ENCODE peak calls at places on chromosome 18, in nine cellular contexts. E, O, K, T, W, A, S, U and Y are unnamed samples. For H3K9me3, the result is how much of the 10 kb centered on the place peaks cover.

GRCh38 chr18:30034818-30035217 is 1007.7 kb downstream of the DSC3 start:
- DNase-seq in E (no peak), O (no peak), K (no peak), T (no peak), W (no peak), A (no peak), S (no peak), U (no peak), Y (no peak)

GRCh38 chr18:10949655-10950054 is 199.7 kb downstream of the PIEZO2 start:
- DNase-seq in E (no peak), O (no peak), K (no peak), T (no peak), W (no peak), A (no peak), S (no peak), U (no peak), Y (no peak)

GRCh38 chr18:49023938-49024341 is 73.2 kb upstream of the SMAD7 start:
- DNase-seq in E (no peak), O (no peak), K (peak), T (no peak), W (no peak), A (no peak), S (no peak), U (no peak), Y (no peak)

GRCh38 chr18:59096098-59096779 is 43.4 kb upstream of the SEC11C start:
- DNase-seq in E (no peak), O (no peak), K (no peak), T (no peak), W (no peak), A (no peak), S (no peak), U (no peak), Y (no peak)

GRCh38 chr18:24089626-24090337 is 49.1 kb upstream of the CABYR start:
- DNase-seq in E (no peak), O (no peak), K (no peak), T (no peak), W (no peak), A (no peak), S (no peak), U (no peak), Y (no peak)

GRCh38 chr18:63292844-63293683 is 26.5 kb downstream of the BCL2 start:
- DNase-seq in E (no peak), O (no peak), K (no peak), T (no peak), W (no peak), A (no peak), S (no peak), U (no peak), Y (no peak)

GRCh38 chr18:62420513-62421209 is 95.6 kb downstream of the TNFRSF11A start:
- DNase-seq in E (no peak), O (no peak), K (peak), T (no peak), W (no peak), A (no peak), S (no peak), U (peak), Y (peak)

GRCh38 chr18:52569492-52569891 is 229.5 kb downstream of the DCC start:
- DNase-seq in E (no peak), O (no peak), K (no peak), T (no peak), W (no peak), A (no peak), S (no peak), U (peak), Y (no peak)

GRCh38 chr18:63247506-63248394 is 71.8 kb downstream of the BCL2 start:
- DNase-seq in E (no peak), O (no peak), K (no peak), T (no peak), W (no peak), A (no peak), S (no peak), U (no peak), Y (no peak)

GRCh38 chr18:54392621-54393023 is 34.9 kb downstream of the C18orf54 start:
- DNase-seq in E (peak), O (no peak), K (no peak), T (peak), W (no peak), A (no peak), S (no peak), U (peak), Y (no peak)

GRCh38 chr18:8778824-8779223 is 73.5 kb downstream of the MTCL1 start:
- DNase-seq in E (no peak), O (no peak), K (peak), T (no peak), W (no peak), A (no peak), S (no peak), U (no peak), Y (no peak)

GRCh38 chr18:50982802-50983179 is 15.0 kb downstream of the ELAC1 start:
- DNase-seq in E (no peak), O (no peak), K (no peak), T (no peak), W (no peak), A (no peak), S (no peak), U (no peak), Y (no peak)

GRCh38 chr18:25348361-25349130 is 3.4 kb downstream of the ZNF521 start:
- DNase-seq in E (no peak), O (no peak), K (no peak), T (no peak), W (no peak), A (no peak), S (no peak), U (no peak), Y (no peak)

GRCh38 chr18:55968550-55968949 is 380.6 kb upstream of the TCF4 start:
- DNase-seq in E (no peak), O (no peak), K (no peak), T (no peak), W (no peak), A (no peak), S (no peak), U (no peak), Y (no peak)

GRCh38 chr18:79420033-79420745 is 24.5 kb downstream of the NFATC1 start:
- DNase-seq in E (no peak), O (no peak), K (no peak), T (peak), W (no peak), A (no peak), S (no peak), U (no peak), Y (no peak)

GRCh38 chr18:48127546-48128105 is 197.2 kb upstream of the SMAD2 start:
- DNase-seq in E (no peak), O (no peak), K (no peak), T (no peak), W (no peak), A (no peak), S (no peak), U (no peak), Y (no peak)

GRCh38 chr18:63869374-63869773 is 18.1 kb upstream of the SERPINB2 start:
- DNase-seq in E (no peak), O (no peak), K (no peak), T (no peak), W (no peak), A (no peak), S (no peak), U (no peak), Y (no peak)

GRCh38 chr18:76670564-76671288 is 151.6 kb upstream of the ZNF236 start:
- DNase-seq in E (no peak), O (no peak), K (no peak), T (no peak), W (no peak), A (no peak), S (no peak), U (no peak), Y (no peak)

GRCh38 chr18:23191952-23192662 is 56.8 kb downstream of the CABLES1 start:
- DNase-seq in E (no peak), O (no peak), K (peak), T (no peak), W (peak), A (peak), S (peak), U (no peak), Y (no peak)

GRCh38 chr18:44973282-44973681 is 292.6 kb downstream of the SETBP1 start:
- DNase-seq in E (no peak), O (no peak), K (no peak), T (no peak), W (no peak), A (no peak), S (no peak), U (peak), Y (no peak)

GRCh38 chr18:830315-830901 is 18.4 kb upstream of the YES1 start:
- DNase-seq in E (peak), O (no peak), K (no peak), T (no peak), W (no peak), A (no peak), S (peak), U (no peak), Y (no peak)

GRCh38 chr18:8478166-8478967 is 130.9 kb upstream of the RAB12 start:
- DNase-seq in E (peak), O (peak), K (peak), T (peak), W (peak), A (peak), S (peak), U (peak), Y (peak)

GRCh38 chr18:78783564-78783960 is 196.1 kb upstream of the SALL3 start:
- DNase-seq in E (no peak), O (peak), K (no peak), T (no peak), W (no peak), A (no peak), S (no peak), U (no peak), Y (no peak)

GRCh38 chr18:26540041-26540628 is 8.2 kb downstream of the KCTD1 start:
- DNase-seq in E (no peak), O (no peak), K (no peak), T (no peak), W (no peak), A (no peak), S (no peak), U (peak), Y (no peak)

DNA sequence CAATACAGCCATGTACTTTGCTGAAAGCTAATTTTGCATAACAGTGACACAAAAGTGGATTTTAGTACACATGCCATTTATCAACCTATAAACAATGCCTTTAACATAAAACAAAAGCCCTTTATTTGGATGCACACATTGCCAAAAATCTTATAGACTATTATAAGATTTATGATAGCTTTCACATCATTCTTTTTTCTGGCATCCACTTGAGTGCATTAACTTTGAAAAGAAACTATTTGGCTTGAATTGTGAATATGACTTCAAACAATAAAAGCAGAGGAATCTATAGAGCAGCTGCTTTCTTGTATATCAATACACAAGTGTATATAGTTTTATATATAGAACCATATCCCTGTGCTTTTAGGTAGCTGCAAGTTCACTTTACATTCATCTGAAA is 577.4 kb downstream of the CBLN2 start:
- DNase-seq in E (peak), O (no peak), K (no peak), T (no peak), W (no peak), A (no peak), S (no peak), U (no peak), Y (no peak)
- H3K9me3 ChIP-seq in E (under half), O (under half), K (under half), T (under half), W (half or more), A (under half), S (under half), U (under half), Y (under half)

GRCh38 chr18:6044319-6044718 is 149.0 kb upstream of the TMEM200C start:
- DNase-seq in E (no peak), O (no peak), K (no peak), T (no peak), W (no peak), A (no peak), S (no peak), U (no peak), Y (no peak)
- H3K9me3 ChIP-seq in E (under half), O (under half), K (under half), T (under half), W (under half), A (under half), S (under half), U (under half), Y (under half)

GRCh38 chr18:43719264-43719795 is 442.0 kb upstream of the SYT4 start:
- DNase-seq in E (no peak), O (no peak), K (no peak), T (no peak), W (no peak), A (no peak), S (no peak), U (no peak), Y (no peak)

GRCh38 chr18:43710135-43710534 is 432.8 kb upstream of the SYT4 start:
- DNase-seq in E (no peak), O (no peak), K (no peak), T (no peak), W (no peak), A (no peak), S (no peak), U (no peak), Y (no peak)

GRCh38 chr18:43720036-43720435 is 442.7 kb upstream of the SYT4 start:
- DNase-seq in E (no peak), O (no peak), K (no peak), T (no peak), W (no peak), A (no peak), S (no peak), U (no peak), Y (no peak)

GRCh38 chr18:43714346-43715010 is 437.2 kb upstream of the SYT4 start:
- DNase-seq in E (no peak), O (no peak), K (no peak), T (no peak), W (no peak), A (no peak), S (no peak), U (no peak), Y (no peak)
- H3K9me3 ChIP-seq in E (under half), O (under half), K (under half), T (under half), W (under half), A (under half), S (under half), U (under half), Y (under half)

DNA sequence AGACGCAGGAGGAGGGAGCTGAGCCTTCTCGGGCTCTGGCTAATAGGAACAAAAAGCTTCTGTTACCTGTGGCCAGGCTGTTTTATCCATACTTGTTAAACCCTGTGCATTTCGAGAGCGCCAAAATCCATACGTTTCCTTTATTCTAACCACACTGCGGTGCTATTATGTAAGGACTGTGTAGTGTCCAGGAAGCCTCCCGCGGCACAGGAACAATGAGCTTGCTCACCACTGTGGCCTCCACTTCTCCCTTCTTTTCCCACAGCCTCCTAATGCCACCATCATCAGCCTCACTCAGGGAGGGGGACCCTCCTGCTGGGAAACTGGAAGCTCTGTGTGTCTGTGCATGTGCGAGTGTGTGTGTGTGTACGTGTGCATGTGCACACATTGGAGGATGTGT is 268.5 kb downstream of the HAUS1 start:
- DNase-seq in E (no peak), O (no peak), K (no peak), T (no peak), W (no peak), A (no peak), S (no peak), U (no peak), Y (no peak)
- H3K9me3 ChIP-seq in E (under half), O (under half), K (under half), T (under half), W (under half), A (under half), S (under half), U (under half), Y (under half)

GRCh38 chr18:72324677-72325076 is 219.5 kb downstream of the CBLN2 start:
- DNase-seq in E (no peak), O (no peak), K (no peak), T (no peak), W (no peak), A (no peak), S (no peak), U (no peak), Y (no peak)
- H3K9me3 ChIP-seq in E (under half), O (under half), K (under half), T (under half), W (under half), A (under half), S (under half), U (under half), Y (under half)

DNA sequence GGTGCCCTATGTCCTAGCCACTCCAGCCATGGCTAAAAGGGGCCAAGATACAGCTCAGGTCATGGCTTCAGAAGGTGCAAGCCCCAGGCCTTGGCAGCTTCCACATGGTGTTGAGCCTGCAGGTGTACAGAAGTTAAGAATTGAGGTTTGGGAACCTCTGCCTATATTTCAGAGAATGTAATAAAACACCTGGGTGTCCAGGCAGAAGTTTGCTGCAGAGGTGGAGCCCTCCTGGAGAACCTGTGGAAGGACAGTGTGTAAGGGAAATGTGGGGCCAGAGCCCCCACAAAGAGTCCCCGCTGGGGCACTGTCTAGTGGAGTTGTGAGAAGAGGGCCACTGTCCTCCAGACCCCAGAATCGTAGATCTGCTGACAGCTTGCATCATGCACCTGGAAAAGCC is 74.1 kb downstream of the SMIM21 start:
- DNase-seq in E (no peak), O (no peak), K (no peak), T (no peak), W (no peak), A (no peak), S (no peak), U (no peak), Y (no peak)
- H3K9me3 ChIP-seq in E (under half), O (under half), K (under half), T (under half), W (under half), A (under half), S (under half), U (under half), Y (under half)

DNA sequence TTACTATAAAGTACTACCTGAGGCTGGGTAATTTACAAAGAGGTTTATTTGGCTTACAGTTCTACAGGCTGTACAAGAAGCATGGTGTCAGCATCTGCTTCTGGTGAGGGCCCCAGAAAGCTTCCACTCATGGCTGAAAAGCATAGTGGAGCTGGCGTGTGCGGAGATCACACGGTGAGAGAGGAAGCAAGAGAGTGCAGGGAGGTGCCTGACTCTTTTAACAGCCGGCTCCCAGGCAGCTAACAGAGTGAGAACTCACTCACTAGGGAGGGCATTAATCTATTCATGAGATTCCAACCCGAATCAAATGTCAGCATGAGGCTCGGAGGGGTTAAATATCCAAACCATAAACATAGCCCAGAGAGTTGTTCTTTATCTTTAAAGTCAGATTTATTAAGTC is 117.3 kb downstream of the LDLRAD4 start:
- DNase-seq in E (no peak), O (no peak), K (no peak), T (no peak), W (no peak), A (no peak), S (no peak), U (no peak), Y (no peak)
- H3K9me3 ChIP-seq in E (under half), O (under half), K (under half), T (under half), W (under half), A (under half), S (under half), U (under half), Y (under half)

GRCh38 chr18:14916181-14916580 is 168.2 kb downstream of the ANKRD30B start:
- DNase-seq in E (no peak), O (no peak), K (no peak), T (no peak), W (no peak), A (no peak), S (no peak), U (no peak), Y (no peak)
- H3K9me3 ChIP-seq in E (under half), O (under half), K (under half), T (under half), W (under half), A (under half), S (under half), U (under half), Y (under half)